ENCODE peak calls at places on chromosomes 2 and 18, in four cellular contexts. One of them, this sample, is unnamed.

GRCh38 chr2:117771969-117772630 is 42.4 kb upstream of the DDX18 start:
- DNase-seq in T-cell: no peak
- DNase-seq in cerebellar nuclear complex: no peak
- DNase-seq in T-helper 1 cell: no peak
- DNase-seq in this sample: no peak

GRCh38 chr2:60002158-60002867 is 551.1 kb downstream of the BCL11A start:
- DNase-seq in T-helper 1 cell: no peak
- DNase-seq in cerebellar nuclear complex: no peak
- DNase-seq in T-cell: no peak
- DNase-seq in this sample: no peak

GRCh38 chr2:226758886-226759660 is 40.5 kb downstream of the IRS1 start:
- DNase-seq in cerebellar nuclear complex: no peak
- DNase-seq in T-cell: no peak
- DNase-seq in T-helper 1 cell: no peak
- DNase-seq in this sample: no peak

GRCh38 chr2:230790981-230791380 is 73.8 kb upstream of the ITM2C start:
- DNase-seq in cerebellar nuclear complex: no peak
- DNase-seq in T-cell: no peak
- DNase-seq in T-helper 1 cell: no peak
- DNase-seq in this sample: no peak

GRCh38 chr2:215727507-215728503 is 285.5 kb downstream of the MREG start:
- DNase-seq in T-cell: no peak
- DNase-seq in T-helper 1 cell: no peak
- DNase-seq in cerebellar nuclear complex: no peak
- DNase-seq in this sample: no peak

GRCh38 chr2:197450485-197450884 is 2.9 kb upstream of the COQ10B start:
- DNase-seq in cerebellar nuclear complex: no peak
- DNase-seq in T-helper 1 cell: no peak
- DNase-seq in T-cell: no peak
- DNase-seq in this sample: no peak

GRCh38 chr2:27303093-27304025 is 4.9 kb downstream of the UCN start:
- DNase-seq in cerebellar nuclear complex: peak; percentile 1
- DNase-seq in T-cell: peak; percentile 22
- DNase-seq in T-helper 1 cell: no peak
- DNase-seq in this sample: peak; percentile 7

GRCh38 chr2:177093384-177093783 is 119.2 kb upstream of the HNRNPA3 start:
- DNase-seq in T-cell: no peak
- DNase-seq in T-helper 1 cell: no peak
- DNase-seq in cerebellar nuclear complex: no peak
- DNase-seq in this sample: no peak

GRCh38 chr2:111708478-111708877 is 175.5 kb downstream of the ANAPC1 start:
- DNase-seq in cerebellar nuclear complex: no peak
- DNase-seq in T-cell: no peak
- DNase-seq in T-helper 1 cell: no peak
- DNase-seq in this sample: no peak

GRCh38 chr2:98778741-98779483 is 48.0 kb upstream of the MGAT4A start:
- DNase-seq in cerebellar nuclear complex: no peak
- DNase-seq in T-helper 1 cell: no peak
- DNase-seq in T-cell: no peak
- DNase-seq in this sample: no peak

GRCh38 chr2:31384771-31385276 is 29.7 kb downstream of the XDH start:
- DNase-seq in T-helper 1 cell: no peak
- DNase-seq in cerebellar nuclear complex: no peak
- DNase-seq in T-cell: no peak
- DNase-seq in this sample: no peak

GRCh38 chr18:35189510-35189909 is 51.3 kb upstream of the ZNF397 start:
- DNase-seq in cerebellar nuclear complex: peak; percentile 4
- DNase-seq in T-cell: no peak
- DNase-seq in T-helper 1 cell: no peak
- DNase-seq in this sample: no peak

GRCh38 chr2:84459944-84460429 is 907 bp upstream of the SUCLG1 start:
- DNase-seq in T-cell: no peak
- DNase-seq in cerebellar nuclear complex: no peak
- DNase-seq in T-helper 1 cell: no peak
- DNase-seq in this sample: no peak

GRCh38 chr2:101332885-101333766 is 24.6 kb upstream of the RNF149 start:
- DNase-seq in T-helper 1 cell: no peak
- DNase-seq in cerebellar nuclear complex: no peak
- DNase-seq in T-cell: no peak
- DNase-seq in this sample: no peak

GRCh38 chr2:198374375-198375072 is 570.1 kb downstream of the PLCL1 start:
- DNase-seq in T-helper 1 cell: no peak
- DNase-seq in T-cell: no peak
- DNase-seq in cerebellar nuclear complex: no peak
- DNase-seq in this sample: no peak

GRCh38 chr2:132676999-132677398 is 7.0 kb upstream of the LYPD1 start:
- DNase-seq in T-cell: no peak
- DNase-seq in cerebellar nuclear complex: no peak
- DNase-seq in T-helper 1 cell: no peak
- DNase-seq in this sample: no peak

This sample was measured in stimulated activated CD4-positive, alpha-beta T cell treated with anti-CD3 and anti-CD28 coated beads, Interleukin-4, amount 100 ng/mL, for 4 hours.